ENCODE peak calls at places on chromosomes 3 and 15, in six cellular contexts. W is SK-N-SH, M is A549, Q is sigmoid colon, A is transverse colon, S is upper lobe of left lung. X is an unnamed sample.

GRCh38 chr3:141212555-141212954 is 19.1 kb upstream of the PXYLP1 start:
- DNase-seq in A (no peak), M (no peak), S (no peak), W (no peak), Q (no peak), X (no peak)

GRCh38 chr15:31473384-31474058 is 146.9 kb downstream of the KLF13 start:
- DNase-seq in S (no peak), M (no peak), W (no peak), Q (no peak), A (no peak), X (peak; percentile 21)

GRCh38 chr3:9208713-9209112 is 40.7 kb downstream of the SRGAP3 start:
- DNase-seq in S (no peak), M (no peak), W (no peak), A (no peak), Q (no peak), X (no peak)

GRCh38 chr15:63791236-63791635 is 42.5 kb downstream of the HERC1 start:
- DNase-seq in Q (no peak), S (no peak), M (no peak), W (no peak), A (no peak), X (no peak)

GRCh38 chr15:73813071-73813470 is 59.9 kb upstream of the INSYN1 start:
- DNase-seq in W (no peak), A (no peak), M (no peak), Q (no peak), S (no peak), X (no peak)

GRCh38 chr15:77768107-77768506 is 135.4 kb upstream of the LINGO1 start:
- DNase-seq in M (no peak), W (no peak), Q (no peak), S (no peak), A (no peak), X (no peak)

GRCh38 chr15:96409231-96410138 is 79.0 kb downstream of the NR2F2 start:
- DNase-seq in S (no peak), M (no peak), A (peak; percentile 16), Q (no peak), W (peak; percentile 33), X (no peak)

GRCh38 chr3:175535351-175535750 is 676.2 kb downstream of the NAALADL2 start:
- DNase-seq in Q (no peak), S (no peak), A (no peak), M (no peak), W (no peak), X (no peak)

GRCh38 chr3:28124882-28125281 is 116.5 kb upstream of the CMC1 start:
- DNase-seq in Q (no peak), S (no peak), A (no peak), M (no peak), W (no peak), X (no peak)

GRCh38 chr3:180881065-180881801 is 31.2 kb upstream of the FXR1 start:
- DNase-seq in W (no peak), S (no peak), A (no peak), Q (no peak), M (no peak), X (no peak)

GRCh38 chr3:84547971-84548970 is 410.5 kb upstream of the CADM2 start:
- DNase-seq in M (peak; percentile 14), S (no peak), Q (peak; percentile 52), A (no peak), W (peak; percentile 43), X (no peak)

GRCh38 chr15:70199601-70200000 is 101.9 kb upstream of the TLE3 start:
- DNase-seq in A (no peak), M (no peak), Q (no peak), W (peak; percentile 77), S (no peak), X (no peak)

GRCh38 chr3:113084777-113085176 is 94.0 kb downstream of the GTPBP8 start:
- DNase-seq in Q (peak; percentile 88), W (no peak), S (no peak), A (peak; percentile 48), M (no peak), X (peak; percentile 31)

GRCh38 chr3:138078901-138079344 is 36.5 kb downstream of the DZIP1L start:
- DNase-seq in M (peak; percentile 71), S (no peak), Q (no peak), A (no peak), W (no peak), X (no peak)

GRCh38 chr3:32435911-32436815 is 44.5 kb downstream of the CMTM7 start:
- DNase-seq in W (no peak), Q (no peak), S (no peak), A (no peak), M (no peak), X (no peak)

GRCh38 chr15:43270676-43271306 is 4.1 kb upstream of the TGM5 start:
- DNase-seq in S (peak; percentile 37), Q (no peak), W (no peak), A (no peak), M (no peak), X (no peak)

GRCh38 chr15:32030795-32031194 is 480 bp downstream of the CHRNA7 start:
- DNase-seq in S (peak; percentile 29), A (no peak), Q (no peak), W (peak; percentile 46), M (no peak), X (no peak)

GRCh38 chr3:100030914-100031313 is 83.4 kb downstream of the FILIP1L start:
- DNase-seq in A (no peak), M (no peak), S (no peak), W (no peak), Q (no peak), X (no peak)

GRCh38 chr3:128353991-128354687 is 112.6 kb downstream of the DNAJB8 start:
- DNase-seq in Q (peak; percentile 25), S (no peak), M (no peak), A (no peak), W (no peak), X (no peak)

GRCh38 chr3:2921903-2922302 is 188.3 kb downstream of the IL5RA start:
- DNase-seq in Q (no peak), M (peak; percentile 10), W (peak; percentile 66), S (no peak), A (no peak), X (no peak)

GRCh38 chr3:121855555-121855954 is 20.5 kb downstream of the EAF2 start:
- DNase-seq in S (no peak), W (no peak), Q (no peak), A (no peak), M (no peak), X (no peak)

DNA sequence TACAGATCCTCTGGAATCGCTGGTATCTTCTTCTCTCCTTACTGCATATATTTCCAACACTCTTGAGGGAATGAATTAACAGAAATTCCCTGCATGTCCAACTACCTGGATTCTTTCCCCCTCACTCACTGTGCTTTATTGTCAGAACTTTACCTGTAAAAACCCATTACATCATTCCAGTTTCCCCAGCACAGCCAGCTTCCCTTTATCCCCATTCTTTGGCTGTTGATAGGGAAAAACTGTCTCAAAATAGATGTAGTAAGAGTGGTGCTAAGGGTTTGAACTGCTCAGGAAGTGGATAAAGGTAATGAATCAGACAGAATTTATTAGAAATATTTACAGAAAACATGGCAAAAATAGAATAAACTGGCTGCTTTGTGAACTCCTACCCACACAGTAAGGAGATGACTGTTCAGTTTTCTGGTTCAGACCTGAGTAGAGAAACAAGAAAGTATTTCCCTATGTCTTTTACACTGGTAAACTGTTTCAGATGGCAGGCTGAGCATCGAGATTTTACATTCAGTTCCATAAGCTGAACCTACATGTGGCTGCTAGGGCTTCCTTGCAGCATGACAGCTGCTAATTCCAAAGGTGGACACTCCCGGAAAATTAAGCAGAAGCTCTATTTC is 188.4 kb downstream of the CPNE4 start:
- DNase-seq in S (no peak), A (no peak), Q (no peak), M (no peak), W (no peak), X (no peak)
- H3K4me3 ChIP-seq in S (no peak overlapping the region), A (no peak overlapping the region), Q (no peak overlapping the region), M (no peak overlapping the region), W (no peak overlapping the region), X (no peak overlapping the region)

GRCh38 chr3:16055606-16056209 is 118.8 kb upstream of the GALNT15 start:
- DNase-seq in Q (no peak), M (no peak), W (no peak), A (no peak), S (peak; percentile 24), X (no peak)

GRCh38 chr3:16053794-16054193 is 120.7 kb upstream of the GALNT15 start:
- DNase-seq in M (no peak), A (no peak), S (no peak), W (no peak), Q (no peak), X (no peak)

GRCh38 chr3:16058511-16058910 is 116.0 kb upstream of the GALNT15 start:
- DNase-seq in Q (no peak), A (no peak), M (no peak), W (no peak), S (no peak), X (no peak)

GRCh38 chr3:16059081-16059537 is 115.4 kb upstream of the GALNT15 start:
- DNase-seq in S (no peak), Q (no peak), M (no peak), W (no peak), A (no peak), X (no peak)

GRCh38 chr3:16056210-16056607 is 118.3 kb upstream of the GALNT15 start:
- DNase-seq in W (no peak), M (no peak), S (peak; percentile 51), Q (peak; percentile 84), A (peak; percentile 27), X (no peak)
- TF ChIP-seq EP300 in W (no peak), M (no peak), S (peak; percentile 50), Q (no peak), A (no peak), X (no peak)

GRCh38 chr15:25870899-25871298 is 7.8 kb upstream of the ATP10A start:
- DNase-seq in Q (no peak), W (no peak), S (no peak), M (no peak), A (no peak), X (no peak)
- H3K4me3 ChIP-seq in Q (no peak overlapping the region), W (no peak overlapping the region), S (no peak overlapping the region), M (no peak overlapping the region), A (no peak overlapping the region), X (no peak overlapping the region)

GRCh38 chr3:39409514-39410136 is 3.1 kb downstream of the RPSA start:
- DNase-seq in A (no peak), Q (no peak), S (no peak), W (no peak), M (no peak), X (no peak)
- TF ChIP-seq EP300 in A (no peak), Q (no peak), S (no peak), W (no peak), M (no peak), X (no peak)

DNA sequence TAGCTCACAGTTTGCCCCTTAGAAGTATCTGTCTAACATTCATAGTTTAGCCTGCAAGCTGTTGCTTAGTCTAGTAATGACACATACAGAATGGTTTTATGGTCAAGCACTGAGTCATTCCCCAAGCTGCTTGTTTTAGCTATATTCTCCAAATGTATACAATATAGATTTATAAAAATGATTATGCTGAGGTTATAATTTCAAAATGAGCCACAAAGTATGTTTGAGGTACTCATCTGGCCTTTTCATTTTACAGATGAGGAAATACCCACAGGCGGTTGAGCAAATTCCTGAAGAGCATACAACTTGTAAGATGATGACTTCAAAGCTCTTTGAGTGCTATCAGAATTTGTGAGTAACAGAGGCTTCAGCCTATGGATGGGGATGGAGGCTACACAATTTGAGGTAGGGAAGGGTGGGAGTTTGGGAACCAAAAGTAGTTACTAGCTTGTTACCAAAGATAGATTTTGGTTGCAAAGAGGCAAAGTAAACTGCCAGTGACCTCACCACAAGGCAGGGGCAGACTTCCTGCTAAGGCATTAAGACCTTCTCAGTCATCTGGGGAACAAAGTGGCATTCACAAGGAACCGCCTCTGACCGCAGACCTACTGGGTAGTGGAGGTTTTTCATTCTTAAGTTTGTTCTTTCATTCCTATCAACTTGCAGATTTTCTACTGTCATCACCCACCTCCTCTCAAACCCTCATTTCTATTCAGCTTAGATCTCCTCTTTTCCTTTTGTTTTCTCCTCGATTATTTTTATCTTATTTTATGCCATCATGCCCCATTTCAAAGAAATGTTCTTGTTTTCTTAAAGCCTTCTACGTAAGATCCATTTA is 257.2 kb upstream of the NECTIN3 start:
- DNase-seq in Q (no peak), M (no peak), S (no peak), A (peak; percentile 14), W (no peak), X (no peak)
- H3K4me3 ChIP-seq in Q (no peak overlapping the region), M (no peak overlapping the region), S (no peak overlapping the region), A (no peak overlapping the region), W (no peak overlapping the region), X (no peak overlapping the region)

X was measured in stomach.